ENCODE peak calls at places on chromosomes 2 and 18, in ten cellular contexts. One of them, this sample, is unnamed.
A peak's percentile ranks its signal among the peaks of the same experiment; 100 is the strongest.

GRCh38 chr2:43086451-43087221 is 139.8 kb downstream of the ZFP36L2 start:
- DNase-seq in ascending aorta: peak; percentile 80
- DNase-seq in GM12878: no peak
- DNase-seq in left lung: peak; percentile 60
- DNase-seq in nephron progenitor cell: no peak
- DNase-seq in mucosa of descending colon: no peak
- DNase-seq in PC-3: peak; percentile 97
- DNase-seq in foreskin fibroblast: peak; percentile 98
- DNase-seq in choroid plexus epithelial cell: peak; percentile 100
- DNase-seq in fibroblast of lung: peak; percentile 100
- DNase-seq in this sample: peak; percentile 43

GRCh38 chr2:43636616-43637015 is 444 bp upstream of the PLEKHH2 start:
- DNase-seq in mucosa of descending colon: no peak
- DNase-seq in fibroblast of lung: peak; percentile 10
- DNase-seq in nephron progenitor cell: no peak
- DNase-seq in choroid plexus epithelial cell: no peak
- DNase-seq in ascending aorta: no peak
- DNase-seq in left lung: no peak
- DNase-seq in PC-3: no peak
- DNase-seq in foreskin fibroblast: no peak
- DNase-seq in GM12878: no peak
- DNase-seq in this sample: no peak

GRCh38 chr2:3664925-3665324 is 6.9 kb downstream of the ALLC start:
- DNase-seq in mucosa of descending colon: no peak
- DNase-seq in fibroblast of lung: no peak
- DNase-seq in GM12878: no peak
- DNase-seq in ascending aorta: no peak
- DNase-seq in nephron progenitor cell: no peak
- DNase-seq in foreskin fibroblast: no peak
- DNase-seq in left lung: no peak
- DNase-seq in choroid plexus epithelial cell: no peak
- DNase-seq in PC-3: peak; percentile 24
- DNase-seq in this sample: no peak

GRCh38 chr2:1503471-1504310 is 90.4 kb downstream of the TPO start:
- DNase-seq in foreskin fibroblast: no peak
- DNase-seq in ascending aorta: no peak
- DNase-seq in left lung: peak; percentile 73
- DNase-seq in GM12878: no peak
- DNase-seq in choroid plexus epithelial cell: no peak
- DNase-seq in PC-3: no peak
- DNase-seq in fibroblast of lung: no peak
- DNase-seq in nephron progenitor cell: no peak
- DNase-seq in mucosa of descending colon: no peak
- DNase-seq in this sample: peak; percentile 30

GRCh38 chr2:62143696-62144095 is 52.2 kb upstream of the B3GNT2 start:
- DNase-seq in PC-3: no peak
- DNase-seq in choroid plexus epithelial cell: no peak
- DNase-seq in ascending aorta: no peak
- DNase-seq in foreskin fibroblast: no peak
- DNase-seq in fibroblast of lung: no peak
- DNase-seq in left lung: no peak
- DNase-seq in nephron progenitor cell: no peak
- DNase-seq in mucosa of descending colon: no peak
- DNase-seq in GM12878: no peak
- DNase-seq in this sample: no peak

GRCh38 chr18:79182047-79182713 is 113.0 kb downstream of the ATP9B start:
- DNase-seq in ascending aorta: no peak
- DNase-seq in nephron progenitor cell: no peak
- DNase-seq in left lung: no peak
- DNase-seq in GM12878: no peak
- DNase-seq in foreskin fibroblast: no peak
- DNase-seq in PC-3: no peak
- DNase-seq in mucosa of descending colon: no peak
- DNase-seq in fibroblast of lung: no peak
- DNase-seq in choroid plexus epithelial cell: no peak
- DNase-seq in this sample: no peak

GRCh38 chr2:88854528-88854927 is 163.1 kb downstream of the RPIA start:
- DNase-seq in left lung: no peak
- DNase-seq in PC-3: no peak
- DNase-seq in nephron progenitor cell: no peak
- DNase-seq in choroid plexus epithelial cell: no peak
- DNase-seq in foreskin fibroblast: no peak
- DNase-seq in fibroblast of lung: no peak
- DNase-seq in GM12878: no peak
- DNase-seq in ascending aorta: no peak
- DNase-seq in mucosa of descending colon: no peak
- DNase-seq in this sample: no peak

GRCh38 chr18:63511285-63511684 is 30.9 kb upstream of the SERPINB12 start:
- DNase-seq in GM12878: no peak
- DNase-seq in ascending aorta: no peak
- DNase-seq in choroid plexus epithelial cell: peak; percentile 80
- DNase-seq in fibroblast of lung: peak; percentile 34
- DNase-seq in foreskin fibroblast: peak; percentile 41
- DNase-seq in nephron progenitor cell: peak; percentile 41
- DNase-seq in mucosa of descending colon: peak; percentile 43
- DNase-seq in left lung: no peak
- DNase-seq in PC-3: peak; percentile 87
- DNase-seq in this sample: no peak

GRCh38 chr2:37020887-37021796 is 54.8 kb upstream of the STRN start:
- DNase-seq in mucosa of descending colon: no peak
- DNase-seq in choroid plexus epithelial cell: peak; percentile 44
- DNase-seq in GM12878: no peak
- DNase-seq in ascending aorta: no peak
- DNase-seq in foreskin fibroblast: no peak
- DNase-seq in PC-3: no peak
- DNase-seq in left lung: no peak
- DNase-seq in fibroblast of lung: peak; percentile 6
- DNase-seq in nephron progenitor cell: no peak
- DNase-seq in this sample: no peak

GRCh38 chr2:37020212-37020886 is 54.0 kb upstream of the STRN start:
- DNase-seq in mucosa of descending colon: peak; percentile 15
- DNase-seq in left lung: no peak
- DNase-seq in GM12878: no peak
- DNase-seq in nephron progenitor cell: no peak
- DNase-seq in PC-3: no peak
- DNase-seq in ascending aorta: peak; percentile 10
- DNase-seq in foreskin fibroblast: peak; percentile 81
- DNase-seq in fibroblast of lung: peak; percentile 89
- DNase-seq in choroid plexus epithelial cell: peak; percentile 94
- DNase-seq in this sample: no peak

GRCh38 chr2:37029758-37030157 is 54.4 kb downstream of the HEATR5B start:
- DNase-seq in foreskin fibroblast: no peak
- DNase-seq in mucosa of descending colon: no peak
- DNase-seq in PC-3: no peak
- DNase-seq in fibroblast of lung: no peak
- DNase-seq in ascending aorta: no peak
- DNase-seq in GM12878: no peak
- DNase-seq in choroid plexus epithelial cell: no peak
- DNase-seq in nephron progenitor cell: no peak
- DNase-seq in left lung: no peak
- DNase-seq in this sample: no peak

DNA sequence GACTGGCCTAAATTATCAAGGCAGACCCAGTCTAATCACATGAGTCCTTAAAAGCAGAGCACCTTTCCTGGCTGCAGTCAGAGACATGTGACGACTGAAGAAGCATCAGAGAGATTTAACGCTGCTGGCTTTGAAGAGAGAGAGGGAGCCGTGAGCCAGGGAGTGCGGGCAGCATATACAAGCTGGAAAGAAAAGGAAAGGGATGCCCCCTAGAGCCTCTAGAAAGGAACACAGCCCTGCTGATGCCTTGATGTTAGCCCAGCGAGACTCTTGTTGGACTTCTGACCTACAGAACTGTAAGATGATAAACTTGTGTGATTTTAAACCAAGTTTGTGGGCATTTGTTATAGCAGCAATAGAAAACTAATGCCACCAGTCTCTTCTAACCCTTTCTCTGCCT is 58.1 kb downstream of the HEATR5B start:
- DNase-seq in foreskin fibroblast: no peak
- DNase-seq in left lung: no peak
- DNase-seq in mucosa of descending colon: no peak
- DNase-seq in choroid plexus epithelial cell: peak; percentile 24
- DNase-seq in ascending aorta: no peak
- DNase-seq in fibroblast of lung: no peak
- DNase-seq in GM12878: no peak
- DNase-seq in nephron progenitor cell: no peak
- DNase-seq in PC-3: peak; percentile 25
- DNase-seq in this sample: no peak
- TF ChIP-seq CTCF in foreskin fibroblast: no peak
- TF ChIP-seq CTCF in left lung: no peak
- TF ChIP-seq CTCF in mucosa of descending colon: no peak
- TF ChIP-seq CTCF in choroid plexus epithelial cell: peak; percentile 40
- TF ChIP-seq CTCF in ascending aorta: no peak
- TF ChIP-seq CTCF in fibroblast of lung: no peak
- TF ChIP-seq CTCF in GM12878: peak; percentile 26
- TF ChIP-seq CTCF in nephron progenitor cell: peak; percentile 8
- TF ChIP-seq CTCF in PC-3: peak; percentile 43
- TF ChIP-seq CTCF in this sample: no peak

DNA sequence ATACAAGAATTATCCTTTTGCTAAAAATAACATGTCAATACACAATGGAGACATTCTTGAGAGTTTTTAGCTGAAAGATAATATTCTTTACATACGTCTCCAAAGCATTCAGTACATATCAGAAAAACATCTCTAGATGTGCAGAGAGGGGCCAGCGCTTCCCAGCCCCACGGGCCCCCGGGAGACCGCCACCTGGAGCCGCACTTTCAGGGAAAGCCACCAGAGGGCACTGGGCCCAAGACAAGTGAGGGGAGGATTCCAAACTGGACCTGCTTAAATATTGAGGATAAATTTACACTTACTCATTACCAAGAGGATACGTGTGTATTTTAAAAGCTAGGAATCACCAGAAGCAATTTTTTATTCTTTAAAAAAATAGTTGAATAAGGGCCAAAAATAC is 499.5 kb downstream of the GALR1 start:
- DNase-seq in mucosa of descending colon: no peak
- DNase-seq in left lung: no peak
- DNase-seq in foreskin fibroblast: no peak
- DNase-seq in ascending aorta: no peak
- DNase-seq in choroid plexus epithelial cell: peak; percentile 4
- DNase-seq in nephron progenitor cell: peak; percentile 68
- DNase-seq in GM12878: no peak
- DNase-seq in fibroblast of lung: no peak
- DNase-seq in PC-3: peak; percentile 11
- DNase-seq in this sample: no peak
- TF ChIP-seq CTCF in mucosa of descending colon: no peak
- TF ChIP-seq CTCF in left lung: peak; percentile 42
- TF ChIP-seq CTCF in foreskin fibroblast: no peak
- TF ChIP-seq CTCF in ascending aorta: peak; percentile 7
- TF ChIP-seq CTCF in choroid plexus epithelial cell: peak; percentile 40
- TF ChIP-seq CTCF in nephron progenitor cell: peak; percentile 90
- TF ChIP-seq CTCF in GM12878: peak; percentile 49
- TF ChIP-seq CTCF in fibroblast of lung: no peak
- TF ChIP-seq CTCF in PC-3: peak; percentile 53
- TF ChIP-seq CTCF in this sample: peak; percentile 46

DNA sequence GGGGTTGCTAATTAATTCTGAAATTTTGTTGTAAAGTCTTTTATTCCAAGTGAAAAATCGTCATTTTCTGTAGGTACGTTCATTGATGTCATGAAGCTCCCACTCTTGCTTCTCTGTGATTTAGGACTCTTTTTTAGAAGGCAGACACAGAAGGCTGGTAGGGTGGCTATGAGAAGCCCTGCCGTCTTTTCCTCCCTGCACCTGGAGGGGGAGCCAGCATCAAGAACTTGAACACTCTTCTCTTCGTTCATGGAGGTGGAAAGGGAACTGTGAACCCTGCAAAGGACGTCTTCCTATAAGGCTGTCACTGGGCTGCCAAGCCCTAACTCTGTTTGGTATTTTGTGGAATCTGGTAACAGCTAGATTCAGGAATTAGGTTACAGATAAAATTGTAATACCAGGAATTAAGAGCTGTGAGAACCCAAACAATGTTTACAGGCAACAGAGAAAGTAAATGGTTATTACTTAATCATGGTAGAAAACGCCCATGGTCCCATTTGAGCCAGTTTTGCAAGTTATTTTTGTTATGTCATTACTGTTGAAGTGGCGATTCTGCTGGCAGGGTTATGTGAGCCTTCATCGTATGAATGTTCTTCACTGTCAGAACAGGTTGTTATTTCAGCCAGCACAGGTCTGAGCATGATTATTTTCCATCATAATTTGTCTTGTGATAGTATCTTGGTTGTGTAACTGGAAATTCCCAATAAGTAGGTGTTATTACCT is 112.2 kb downstream of the OSBPL6 start:
- DNase-seq in foreskin fibroblast: peak; percentile 23
- DNase-seq in left lung: peak; percentile 23
- DNase-seq in PC-3: peak; percentile 67
- DNase-seq in GM12878: peak; percentile 31
- DNase-seq in choroid plexus epithelial cell: peak; percentile 68
- DNase-seq in nephron progenitor cell: peak; percentile 60
- DNase-seq in fibroblast of lung: no peak
- DNase-seq in mucosa of descending colon: peak; percentile 57
- DNase-seq in ascending aorta: no peak
- DNase-seq in this sample: no peak
- TF ChIP-seq CTCF in foreskin fibroblast: peak; percentile 68
- TF ChIP-seq CTCF in left lung: peak; percentile 52
- TF ChIP-seq CTCF in PC-3: peak; percentile 81
- TF ChIP-seq CTCF in GM12878: peak; percentile 74
- TF ChIP-seq CTCF in choroid plexus epithelial cell: peak; percentile 86
- TF ChIP-seq CTCF in nephron progenitor cell: peak; percentile 64
- TF ChIP-seq CTCF in fibroblast of lung: peak; percentile 69
- TF ChIP-seq CTCF in mucosa of descending colon: peak; percentile 30
- TF ChIP-seq CTCF in ascending aorta: peak; percentile 10
- TF ChIP-seq CTCF in this sample: peak; percentile 20

GRCh38 chr2:128593518-128594272 is 275.0 kb upstream of the HS6ST1 start:
- DNase-seq in mucosa of descending colon: no peak
- DNase-seq in choroid plexus epithelial cell: no peak
- DNase-seq in foreskin fibroblast: no peak
- DNase-seq in left lung: no peak
- DNase-seq in GM12878: no peak
- DNase-seq in nephron progenitor cell: peak; percentile 45
- DNase-seq in fibroblast of lung: peak; percentile 52
- DNase-seq in PC-3: no peak
- DNase-seq in ascending aorta: no peak
- DNase-seq in this sample: no peak

GRCh38 chr2:128594273-128594910 is 275.7 kb upstream of the HS6ST1 start:
- DNase-seq in mucosa of descending colon: no peak
- DNase-seq in nephron progenitor cell: no peak
- DNase-seq in ascending aorta: no peak
- DNase-seq in fibroblast of lung: no peak
- DNase-seq in PC-3: no peak
- DNase-seq in GM12878: no peak
- DNase-seq in choroid plexus epithelial cell: no peak
- DNase-seq in foreskin fibroblast: no peak
- DNase-seq in left lung: no peak
- DNase-seq in this sample: no peak

GRCh38 chr2:128591022-128591840 is 272.6 kb upstream of the HS6ST1 start:
- DNase-seq in mucosa of descending colon: no peak
- DNase-seq in left lung: no peak
- DNase-seq in choroid plexus epithelial cell: no peak
- DNase-seq in fibroblast of lung: no peak
- DNase-seq in GM12878: no peak
- DNase-seq in nephron progenitor cell: no peak
- DNase-seq in foreskin fibroblast: no peak
- DNase-seq in PC-3: no peak
- DNase-seq in ascending aorta: no peak
- DNase-seq in this sample: no peak

GRCh38 chr2:128590309-128591021 is 271.8 kb upstream of the HS6ST1 start:
- DNase-seq in GM12878: no peak
- DNase-seq in left lung: no peak
- DNase-seq in foreskin fibroblast: no peak
- DNase-seq in PC-3: no peak
- DNase-seq in nephron progenitor cell: no peak
- DNase-seq in mucosa of descending colon: no peak
- DNase-seq in fibroblast of lung: no peak
- DNase-seq in ascending aorta: no peak
- DNase-seq in choroid plexus epithelial cell: no peak
- DNase-seq in this sample: no peak

GRCh38 chr2:128591841-128592822 is 273.5 kb upstream of the HS6ST1 start:
- DNase-seq in mucosa of descending colon: no peak
- DNase-seq in choroid plexus epithelial cell: no peak
- DNase-seq in left lung: no peak
- DNase-seq in GM12878: no peak
- DNase-seq in nephron progenitor cell: no peak
- DNase-seq in fibroblast of lung: no peak
- DNase-seq in foreskin fibroblast: no peak
- DNase-seq in PC-3: no peak
- DNase-seq in ascending aorta: no peak
- DNase-seq in this sample: no peak
- TF ChIP-seq CTCF in mucosa of descending colon: no peak
- TF ChIP-seq CTCF in choroid plexus epithelial cell: no peak
- TF ChIP-seq CTCF in left lung: no peak
- TF ChIP-seq CTCF in GM12878: no peak
- TF ChIP-seq CTCF in nephron progenitor cell: no peak
- TF ChIP-seq CTCF in fibroblast of lung: no peak
- TF ChIP-seq CTCF in foreskin fibroblast: no peak
- TF ChIP-seq CTCF in PC-3: no peak
- TF ChIP-seq CTCF in ascending aorta: no peak
- TF ChIP-seq CTCF in this sample: no peak